ENCODE peak calls at places on chromosomes 3 and 15, in four cellular contexts. I, W, A and T are unnamed samples.

GRCh38 chr15:70875001-70875782 is 17.0 kb downstream of the THAP10 start:
- DNase-seq in I (no peak), W (peak), A (peak), T (peak)

GRCh38 chr15:32775103-32775502 is 57.3 kb downstream of the GREM1 start:
- DNase-seq in I (no peak), W (no peak), A (no peak), T (no peak)

GRCh38 chr3:129549006-129549800 is 6.2 kb downstream of the H1-8 start:
- DNase-seq in I (peak), W (peak), A (peak), T (peak)

GRCh38 chr3:105518201-105518600 is 151.5 kb downstream of the ALCAM start:
- DNase-seq in I (no peak), W (no peak), A (no peak), T (no peak)

GRCh38 chr15:74046275-74046674 is 36.1 kb downstream of the GOLGA6A start:
- DNase-seq in I (no peak), W (no peak), A (no peak), T (no peak)

GRCh38 chr3:52196977-52197376 is 983 bp upstream of the ALAS1 start:
- DNase-seq in I (no peak), W (no peak), A (no peak), T (no peak)

GRCh38 chr15:74785716-74786032 is 3.8 kb downstream of the CSK start:
- DNase-seq in I (no peak), W (no peak), A (no peak), T (no peak)

GRCh38 chr15:31488437-31489204 is 162.0 kb downstream of the KLF13 start:
- DNase-seq in I (peak), W (peak), A (peak), T (peak)

GRCh38 chr15:52765779-52766178 is 24.4 kb downstream of the ONECUT1 start:
- DNase-seq in I (no peak), W (no peak), A (peak), T (peak)